ENCODE peak calls at places on chromosomes 5 and 9, in seven cellular contexts. I is stomach; W is A673; V is uterus; L is CD4-positive, CD25-positive, alpha-beta regulatory T cell; M is effector memory CD4-positive, alpha-beta T cell; R is esophagus muscularis mucosa. J is an unnamed sample. For H3K4me1, the result is how much of the 10 kb centered on the place peaks cover.

GRCh38 chr9:96067004-96067403 is 191.5 kb downstream of the ERCC6L2 start:
- DNase-seq in L (no peak), M (no peak), W (no peak), R (no peak), I (no peak), V (no peak), J (no peak)

GRCh38 chr5:126464959-126465358 is 41.8 kb downstream of the GRAMD2B start:
- DNase-seq in M (no peak), W (no peak), R (no peak), I (peak), V (no peak), L (no peak), J (no peak)

GRCh38 chr5:168766038-168766700 is 187.0 kb upstream of the PANK3 start:
- DNase-seq in I (no peak), R (no peak), M (no peak), L (no peak), W (no peak), V (no peak), J (no peak)

GRCh38 chr5:95022967-95023695 is 261.8 kb downstream of the MCTP1 start:
- DNase-seq in R (no peak), V (no peak), M (no peak), I (no peak), L (peak), W (no peak), J (no peak)

GRCh38 chr9:113677057-113677456 is 199.1 kb upstream of the ZNF618 start:
- DNase-seq in M (no peak), W (no peak), R (no peak), V (no peak), I (no peak), L (no peak), J (no peak)

GRCh38 chr5:55848783-55849182 is 2.4 kb upstream of the IL31RA start:
- DNase-seq in M (no peak), I (no peak), L (no peak), V (no peak), R (no peak), W (no peak), J (no peak)

GRCh38 chr5:125294844-125295243 is 548.4 kb upstream of the ZNF608 start:
- DNase-seq in I (no peak), M (no peak), L (no peak), V (no peak), R (no peak), W (no peak), J (no peak)

GRCh38 chr5:41670216-41670615 is 159.8 kb upstream of the PLCXD3 start:
- DNase-seq in M (no peak), R (no peak), V (no peak), I (no peak), L (no peak), W (no peak), J (no peak)

GRCh38 chr9:96192710-96193109 is 109.3 kb downstream of the HSD17B3 start:
- DNase-seq in R (no peak), I (no peak), L (no peak), M (no peak), V (no peak), W (no peak), J (no peak)

GRCh38 chr5:150674376-150674821 is 13.3 kb downstream of the MYOZ3 start:
- DNase-seq in L (no peak), W (no peak), M (no peak), I (no peak), R (no peak), V (no peak), J (peak)

GRCh38 chr9:128895556-128895955 is 13.6 kb downstream of the LRRC8A start:
- DNase-seq in V (no peak), L (no peak), W (no peak), R (no peak), M (no peak), I (no peak), J (no peak)
- H3K4me1 ChIP-seq in V (under half), L (half or more), W (under half), R (half or more), M (half or more), I (under half), J (under half)

GRCh38 chr5:73791389-73791788 is 165.4 kb downstream of the ARHGEF28 start:
- DNase-seq in I (no peak), R (peak), M (no peak), W (no peak), V (no peak), L (no peak), J (no peak)
- H3K4me1 ChIP-seq in I (under half), R (under half), M (under half), W (under half), V (under half), L (under half), J (under half)

DNA sequence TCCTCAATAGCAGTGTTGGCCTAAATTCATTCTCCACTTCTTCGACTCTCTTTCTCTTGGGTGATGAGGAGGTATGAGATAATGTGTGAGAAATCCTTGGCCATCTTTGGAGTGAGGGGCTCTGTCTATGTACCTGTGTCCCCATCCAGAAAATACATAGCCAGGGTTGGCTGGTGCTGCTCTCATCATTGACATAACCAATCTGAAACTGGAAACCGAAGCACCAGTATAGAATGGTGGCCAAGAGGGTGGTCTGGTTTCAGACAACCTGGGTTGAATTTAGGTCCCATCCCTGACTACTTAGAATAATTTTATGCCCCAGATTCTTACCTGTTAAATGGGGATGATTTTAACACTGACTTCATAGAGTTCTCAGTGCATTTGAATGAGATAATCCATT is 208.1 kb downstream of the ARHGAP26 start:
- DNase-seq in V (no peak), L (no peak), M (no peak), W (no peak), R (no peak), I (no peak), J (no peak)
- H3K4me1 ChIP-seq in V (under half), L (under half), M (under half), W (under half), R (under half), I (under half), J (under half)

GRCh38 chr9:129353697-129354336 is 175.8 kb upstream of the IER5L start:
- DNase-seq in R (no peak), L (no peak), M (no peak), I (no peak), W (no peak), V (no peak), J (no peak)
- H3K4me1 ChIP-seq in R (under half), L (under half), M (under half), I (under half), W (under half), V (under half), J (under half)

DNA sequence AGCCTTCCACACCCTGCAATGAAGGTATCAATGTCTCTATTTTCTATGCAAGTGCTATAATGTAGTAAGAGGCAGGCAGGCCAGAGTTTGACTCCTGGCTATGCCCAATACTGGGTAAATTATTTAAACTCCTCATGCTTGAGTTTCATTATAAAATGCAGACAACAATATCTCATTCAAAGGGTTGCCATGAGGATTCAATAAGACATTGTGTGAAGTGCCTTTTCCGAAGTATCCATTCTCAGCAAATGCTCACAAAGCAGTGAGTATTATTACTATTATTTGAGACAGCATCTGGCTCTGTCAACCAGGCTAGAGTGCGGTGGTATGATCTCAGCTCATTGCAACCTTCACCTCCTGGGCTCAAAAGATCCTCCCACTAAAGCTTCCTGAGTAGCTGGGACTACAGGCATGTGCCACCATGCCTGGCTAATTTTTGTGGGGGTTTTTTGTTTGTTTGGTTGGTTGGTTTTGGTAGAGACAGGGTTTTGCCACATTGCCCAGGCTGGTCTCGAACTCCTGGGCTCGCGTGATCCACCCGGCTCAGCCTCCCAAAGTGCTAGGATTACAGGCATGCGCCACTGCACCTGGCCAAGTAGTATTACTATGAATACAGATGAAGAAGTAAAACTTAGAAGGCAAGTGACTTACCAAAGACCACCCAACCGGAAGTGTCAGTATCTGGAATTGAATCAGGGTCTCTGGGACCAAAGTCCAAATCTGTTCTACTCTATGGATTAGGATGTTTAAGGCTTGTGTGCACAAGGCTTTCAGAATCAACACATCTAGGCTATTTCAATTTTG is 18.8 kb downstream of the ADAM19 start:
- DNase-seq in W (no peak), I (no peak), R (no peak), L (no peak), M (no peak), V (no peak), J (no peak)
- H3K4me1 ChIP-seq in W (under half), I (under half), R (half or more), L (under half), M (under half), V (under half), J (half or more)

GRCh38 chr5:143417503-143418139 is 14.1 kb upstream of the NR3C1 start:
- DNase-seq in R (no peak), V (no peak), L (no peak), I (no peak), M (no peak), W (no peak), J (no peak)
- H3K4me1 ChIP-seq in R (under half), V (under half), L (under half), I (under half), M (under half), W (under half), J (under half)

DNA sequence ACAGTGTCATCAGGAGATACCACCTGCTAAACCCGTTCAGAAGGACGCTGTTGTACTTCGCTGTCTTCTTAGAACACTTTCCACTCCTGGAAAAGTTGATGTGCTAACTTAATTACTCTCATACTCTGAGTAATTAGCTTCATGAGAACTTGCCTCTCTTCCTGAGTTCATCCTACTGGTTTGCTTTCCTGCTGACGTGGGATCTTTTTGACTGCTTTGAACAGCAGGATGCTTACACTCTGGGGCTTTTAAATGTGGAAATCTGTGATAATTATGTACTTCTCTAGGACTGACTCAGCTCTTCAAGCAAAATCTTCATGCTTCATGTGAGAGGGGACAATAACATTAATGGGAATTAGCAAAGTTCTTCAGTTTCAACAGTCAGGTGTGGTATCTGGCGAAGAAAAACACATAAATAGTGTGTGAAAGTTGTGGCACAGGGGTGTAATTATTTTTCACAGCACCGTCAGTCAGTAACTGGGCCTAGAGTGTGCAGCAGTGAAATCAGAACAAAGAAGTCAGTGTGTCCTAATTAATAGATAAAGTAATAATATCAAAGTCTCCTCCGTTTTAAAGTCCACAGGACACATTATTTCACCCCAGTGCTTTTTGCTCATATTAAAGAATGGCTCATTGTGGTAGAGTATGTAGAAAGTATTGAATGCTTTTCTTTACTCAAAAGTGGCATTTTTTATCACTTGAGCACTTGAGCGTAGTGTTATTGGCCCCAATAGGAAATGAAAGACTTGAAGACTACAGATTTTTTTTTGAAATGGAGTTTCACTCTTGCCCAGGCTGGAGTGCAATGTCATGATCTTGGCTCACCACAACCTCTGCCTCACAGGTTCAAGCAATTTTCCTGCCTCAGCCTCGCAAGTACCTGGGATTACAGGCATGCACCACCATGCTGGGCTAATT is 140.9 kb upstream of the DMRT1 start:
- DNase-seq in I (no peak), L (no peak), M (no peak), R (no peak), V (no peak), W (peak), J (no peak)
- H3K4me1 ChIP-seq in I (under half), L (under half), M (under half), R (half or more), V (under half), W (under half), J (under half)

GRCh38 chr5:143206194-143207053 is 197.1 kb downstream of the NR3C1 start:
- DNase-seq in I (no peak), W (no peak), L (no peak), R (no peak), V (no peak), M (no peak), J (no peak)
- H3K4me1 ChIP-seq in I (under half), W (under half), L (under half), R (under half), V (under half), M (under half), J (under half)

J was measured in psoas muscle.